ENCODE peak calls at places on chromosomes 16 and 17, in nine cellular contexts. Z is effector CD8-positive, alpha-beta T cell; P is stimulated activated CD4-positive, alpha-beta T cell treated with anti-CD3 and anti-CD28 coated beads, Interleukin-4, amount 100 ng/mL, for 1 hour; E is GM12864; I is GM04504; L is esophagus muscularis mucosa; C is A673; M is cardiac fibroblast; K is transverse colon. F is an unnamed sample.

GRCh38 chr16:27526169-27526568 is 23.5 kb downstream of the GTF3C1 start:
- DNase-seq in E (no peak), C (peak; percentile 27), P (no peak), Z (no peak), K (no peak), M (no peak), L (no peak), I (no peak), F (no peak)

GRCh38 chr17:76983431-76983830 is 115.2 kb downstream of the MGAT5B start:
- DNase-seq in Z (no peak), L (no peak), P (no peak), I (no peak), K (no peak), C (no peak), M (no peak), E (no peak), F (no peak)

GRCh38 chr16:66858740-66859396 is 14.7 kb downstream of the CA7 start:
- DNase-seq in P (no peak), C (peak; percentile 42), K (no peak), E (no peak), Z (no peak), L (no peak), M (peak; percentile 53), I (peak; percentile 43), F (no peak)

GRCh38 chr17:50710650-50711049 is 2.9 kb upstream of the ANKRD40 start:
- DNase-seq in C (no peak), K (no peak), Z (no peak), M (no peak), L (no peak), P (no peak), E (no peak), I (no peak), F (no peak)

GRCh38 chr16:72877374-72878028 is 170.4 kb downstream of the ZFHX3 start:
- DNase-seq in M (peak; percentile 93), L (no peak), C (peak; percentile 87), P (no peak), I (peak; percentile 73), K (no peak), E (no peak), Z (no peak), F (no peak)

GRCh38 chr16:25177831-25178688 is 38.7 kb upstream of the AQP8 start:
- DNase-seq in I (no peak), P (no peak), C (no peak), Z (no peak), E (no peak), M (no peak), K (peak; percentile 71), L (no peak), F (no peak)

GRCh38 chr17:37608369-37609169 is 649 bp downstream of the SYNRG start:
- DNase-seq in L (no peak), Z (peak; percentile 39), M (peak; percentile 40), I (no peak), E (no peak), P (no peak), K (no peak), C (peak; percentile 40), F (no peak)

GRCh38 chr17:73899839-73900238 is 255.6 kb upstream of the SDK2 start:
- DNase-seq in I (no peak), C (no peak), L (no peak), Z (no peak), M (no peak), E (no peak), K (no peak), P (no peak), F (no peak)

GRCh38 chr17:63519116-63519881 is 3.9 kb upstream of the KCNH6 start:
- DNase-seq in K (no peak), P (no peak), L (no peak), Z (no peak), I (no peak), E (no peak), C (no peak), M (no peak), F (no peak)

GRCh38 chr17:43456661-43457361 is 27.0 kb upstream of the DHX8 start:
- DNase-seq in C (no peak), M (peak; percentile 12), K (peak; percentile 12), I (no peak), Z (no peak), E (no peak), L (peak; percentile 93), P (no peak), F (no peak)

GRCh38 chr16:86541560-86541959 is 13.5 kb downstream of the MTHFSD start:
- DNase-seq in L (no peak), K (no peak), I (no peak), E (no peak), Z (no peak), P (no peak), C (no peak), M (no peak), F (no peak)

GRCh38 chr16:3249020-3249419 is 7.4 kb downstream of the MEFV start:
- DNase-seq in E (no peak), P (no peak), M (no peak), Z (no peak), K (no peak), L (no peak), C (no peak), I (no peak), F (no peak)

GRCh38 chr17:66301864-66302741 is at the start of gene PRKCA:
- DNase-seq in M (peak; percentile 61), Z (peak; percentile 53), L (no peak), E (no peak), I (peak; percentile 49), P (peak; percentile 74), C (peak; percentile 84), K (peak; percentile 84), F (peak; percentile 61)

GRCh38 chr17:9003355-9004131 is 17.8 kb upstream of the NTN1 start:
- DNase-seq in E (no peak), Z (no peak), C (no peak), I (no peak), P (no peak), L (no peak), M (no peak), K (no peak), F (no peak)

GRCh38 chr16:87895641-87896141 is 26.4 kb upstream of the SLC7A5 start:
- DNase-seq in P (peak; percentile 76), C (no peak), M (peak; percentile 57), L (no peak), I (peak; percentile 62), K (peak; percentile 34), E (peak; percentile 66), Z (no peak), F (peak; percentile 73)

GRCh38 chr17:43169561-43170139 is 1.4 kb upstream of the NBR1 start:
- DNase-seq in I (no peak), P (peak; percentile 13), E (no peak), L (no peak), C (peak; percentile 17), K (peak; percentile 42), M (no peak), Z (no peak), F (no peak)

GRCh38 chr16:84138824-84139627 is 6.0 kb downstream of the HSDL1 start:
- DNase-seq in K (no peak), L (no peak), C (peak; percentile 49), Z (no peak), E (no peak), I (no peak), P (no peak), M (no peak), F (no peak)